ENCODE peak calls at places on chromosomes 3 and 15, in eight cellular contexts. Y, D, I, G, L, K, M and P are unnamed samples. For H3K4me1, the result is how much of the 10 kb centered on the place peaks cover.

GRCh38 chr3:148962513-148962912 is 28.8 kb upstream of the GYG1 start:
- DNase-seq in Y (no peak), K (no peak), D (no peak), G (peak), I (no peak), L (peak), M (peak), P (peak)

GRCh38 chr3:43674345-43675085 is 16.2 kb upstream of the ABHD5 start:
- DNase-seq in M (no peak), I (no peak), K (no peak), Y (no peak), D (no peak), G (no peak), L (no peak), P (no peak)

GRCh38 chr3:152299243-152299976 is 30.7 kb downstream of the MBNL1 start:
- DNase-seq in Y (no peak), K (peak), M (no peak), I (no peak), D (no peak), L (no peak), G (no peak), P (no peak)

GRCh38 chr3:171230857-171231256 is 204.3 kb upstream of the SLC2A2 start:
- DNase-seq in D (no peak), I (no peak), M (no peak), G (no peak), L (no peak), Y (no peak), K (no peak), P (no peak)

GRCh38 chr15:42775431-42775830 is 38.5 kb upstream of the CDAN1 start:
- DNase-seq in K (no peak), M (no peak), I (no peak), L (no peak), D (no peak), G (no peak), Y (no peak), P (no peak)

GRCh38 chr15:65981837-65982696 is 112.8 kb downstream of the RAB11A start:
- DNase-seq in Y (peak), I (no peak), G (peak), D (peak), M (peak), K (no peak), L (peak), P (no peak)

GRCh38 chr3:65888980-65889706 is 149.6 kb downstream of the MAGI1 start:
- DNase-seq in K (no peak), Y (no peak), L (no peak), M (peak), I (no peak), D (no peak), G (no peak), P (peak)

GRCh38 chr3:179954226-179954870 is 82.4 kb downstream of the PEX5L start:
- DNase-seq in I (no peak), Y (no peak), K (no peak), D (no peak), G (no peak), M (no peak), L (no peak), P (no peak)

GRCh38 chr15:70023064-70023768 is 74.5 kb downstream of the TLE3 start:
- DNase-seq in M (peak), K (no peak), L (no peak), D (no peak), Y (no peak), G (peak), I (no peak), P (no peak)

GRCh38 chr3:160829486-160830009 is 73.5 kb downstream of the PPM1L start:
- DNase-seq in Y (no peak), I (no peak), L (no peak), K (no peak), G (no peak), D (no peak), M (no peak), P (no peak)

GRCh38 chr3:184952671-184953070 is 140.7 kb downstream of the VPS8 start:
- DNase-seq in L (no peak), I (no peak), Y (no peak), K (no peak), G (no peak), M (no peak), D (no peak), P (no peak)

GRCh38 chr3:126781889-126782491 is 78.0 kb downstream of the CHCHD6 start:
- DNase-seq in M (no peak), Y (no peak), I (no peak), D (no peak), K (no peak), G (no peak), L (no peak), P (no peak)

GRCh38 chr3:157393076-157393475 is 43.6 kb upstream of the PTX3 start:
- DNase-seq in I (no peak), G (no peak), Y (no peak), K (no peak), L (no peak), M (no peak), D (no peak), P (no peak)

GRCh38 chr15:32877620-32878019 is 159.8 kb downstream of the GREM1 start:
- DNase-seq in Y (no peak), G (no peak), L (no peak), D (no peak), I (no peak), M (no peak), K (no peak), P (no peak)

GRCh38 chr3:160837394-160837975 is 81.5 kb downstream of the PPM1L start:
- DNase-seq in I (no peak), G (no peak), Y (no peak), D (peak), M (no peak), L (no peak), K (no peak), P (no peak)

GRCh38 chr3:50481992-50482391 is 21.4 kb downstream of the CACNA2D2 start:
- DNase-seq in I (no peak), Y (peak), M (no peak), G (peak), K (no peak), L (no peak), D (no peak), P (no peak)

GRCh38 chr15:35673093-35673573 is 127.2 kb upstream of the DPH6 start:
- DNase-seq in D (no peak), K (no peak), G (no peak), L (no peak), Y (no peak), M (no peak), I (no peak), P (no peak)

GRCh38 chr15:86178845-86179244 is 99.2 kb downstream of the AGBL1 start:
- DNase-seq in Y (no peak), G (peak), D (no peak), K (no peak), L (peak), I (no peak), M (no peak), P (no peak)

GRCh38 chr3:188205992-188206416 is 52.0 kb downstream of the LPP start:
- DNase-seq in I (no peak), M (peak), D (peak), L (peak), G (peak), K (no peak), Y (no peak), P (no peak)

GRCh38 chr3:11913316-11913715 is 66.6 kb upstream of the TAMM41 start:
- DNase-seq in I (no peak), G (peak), Y (no peak), M (no peak), D (no peak), L (peak), K (no peak), P (no peak)

GRCh38 chr3:175477651-175478224 is 618.6 kb downstream of the NAALADL2 start:
- DNase-seq in G (no peak), D (no peak), I (no peak), Y (no peak), M (no peak), K (no peak), L (no peak), P (no peak)

GRCh38 chr3:167032267-167032876 is 347.7 kb downstream of the ZBBX start:
- DNase-seq in D (no peak), Y (no peak), K (no peak), L (no peak), I (no peak), M (peak), G (no peak), P (no peak)

GRCh38 chr3:124492824-124493223 is 237.4 kb upstream of the UMPS start:
- DNase-seq in M (peak), I (peak), Y (peak), K (no peak), L (peak), G (peak), D (peak), P (no peak)

GRCh38 chr15:29637555-29637954 is 184.7 kb downstream of the TJP1 start:
- DNase-seq in G (no peak), Y (no peak), M (no peak), K (no peak), I (no peak), D (no peak), L (no peak), P (no peak)

GRCh38 chr15:39207532-39208115 is 373.3 kb upstream of the THBS1 start:
- DNase-seq in I (no peak), D (no peak), L (no peak), K (no peak), G (no peak), M (no peak), Y (peak), P (no peak)

GRCh38 chr15:93466380-93466779 is 377.4 kb upstream of the RGMA start:
- DNase-seq in D (no peak), K (no peak), L (no peak), M (no peak), Y (no peak), I (no peak), G (no peak), P (no peak)

GRCh38 chr3:184786271-184787010 is 25.5 kb upstream of the VPS8 start:
- DNase-seq in M (no peak), G (no peak), K (peak), L (no peak), I (peak), Y (no peak), D (no peak), P (peak)

GRCh38 chr3:98136631-98137030 is 6.1 kb downstream of the OR5H1 start:
- DNase-seq in Y (no peak), M (no peak), D (no peak), L (no peak), I (no peak), K (no peak), G (no peak), P (no peak)

GRCh38 chr15:67762610-67763368 is 62.5 kb upstream of the SKOR1 start:
- DNase-seq in L (no peak), G (no peak), I (no peak), M (no peak), K (no peak), D (no peak), Y (no peak), P (no peak)

DNA sequence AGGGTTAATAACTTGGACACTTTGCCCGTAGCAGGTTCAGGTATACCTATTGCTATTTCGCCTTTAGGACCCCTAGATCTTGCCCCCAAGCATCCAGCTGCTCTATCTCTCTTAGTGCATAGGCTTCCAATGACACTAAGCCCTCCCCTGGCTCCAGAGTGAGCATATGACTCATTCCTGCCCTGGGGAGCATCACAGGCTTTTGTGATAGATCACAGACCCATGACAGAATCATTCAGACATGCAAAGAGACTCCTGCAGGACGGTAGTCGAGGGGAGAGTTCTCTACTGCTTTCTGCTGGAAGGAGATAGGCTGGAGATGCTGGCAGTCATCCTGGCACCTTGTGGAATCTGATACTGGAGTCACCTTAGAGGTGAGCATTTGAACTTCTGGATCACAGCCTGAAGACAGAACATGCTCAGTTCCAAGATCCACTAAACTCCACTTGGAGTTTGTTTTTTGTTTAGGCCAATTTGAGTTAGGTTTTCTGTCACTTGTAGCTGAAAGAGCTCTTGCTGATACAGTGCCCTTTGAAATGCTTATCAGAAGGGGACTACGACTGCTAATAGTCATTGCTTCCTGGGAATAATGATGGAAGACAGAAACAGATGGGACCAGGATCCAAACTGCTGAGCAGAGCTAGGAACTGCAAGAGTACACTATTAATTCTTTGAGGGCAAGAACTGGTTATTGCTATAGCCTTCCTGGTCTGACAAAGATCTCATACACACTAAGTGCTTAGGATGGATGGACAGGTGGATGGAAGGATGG is 11.0 kb downstream of the LYSMD2 start:
- DNase-seq in K (peak), L (peak), M (peak), I (peak), G (peak), D (peak), Y (no peak), P (no peak)
- H3K4me1 ChIP-seq in K (under half), L (under half), M (under half), I (under half), G (under half), D (under half), Y (under half), P (under half)

GRCh38 chr15:72033711-72034110 is 84.2 kb downstream of the MYO9A start:
- DNase-seq in L (no peak), G (no peak), K (no peak), M (no peak), Y (no peak), D (no peak), I (no peak), P (no peak)
- H3K4me1 ChIP-seq in L (under half), G (under half), K (under half), M (under half), Y (under half), D (under half), I (under half), P (under half)

GRCh38 chr3:150607267-150608065 is 4.3 kb downstream of the SELENOT start:
- DNase-seq in D (no peak), I (no peak), K (no peak), L (no peak), M (no peak), Y (no peak), G (peak), P (no peak)

GRCh38 chr3:150603090-150603887 is at the start of gene SELENOT:
- DNase-seq in I (peak), Y (peak), G (peak), M (peak), L (peak), D (peak), K (peak), P (peak)

GRCh38 chr3:150605998-150606641 is 3.0 kb downstream of the SELENOT start:
- DNase-seq in G (no peak), Y (no peak), I (no peak), D (no peak), K (no peak), L (no peak), M (no peak), P (peak)

GRCh38 chr3:150602426-150603089 is 563 bp upstream of the SELENOT start:
- DNase-seq in I (no peak), Y (no peak), D (no peak), L (no peak), M (peak), G (no peak), K (no peak), P (no peak)

DNA sequence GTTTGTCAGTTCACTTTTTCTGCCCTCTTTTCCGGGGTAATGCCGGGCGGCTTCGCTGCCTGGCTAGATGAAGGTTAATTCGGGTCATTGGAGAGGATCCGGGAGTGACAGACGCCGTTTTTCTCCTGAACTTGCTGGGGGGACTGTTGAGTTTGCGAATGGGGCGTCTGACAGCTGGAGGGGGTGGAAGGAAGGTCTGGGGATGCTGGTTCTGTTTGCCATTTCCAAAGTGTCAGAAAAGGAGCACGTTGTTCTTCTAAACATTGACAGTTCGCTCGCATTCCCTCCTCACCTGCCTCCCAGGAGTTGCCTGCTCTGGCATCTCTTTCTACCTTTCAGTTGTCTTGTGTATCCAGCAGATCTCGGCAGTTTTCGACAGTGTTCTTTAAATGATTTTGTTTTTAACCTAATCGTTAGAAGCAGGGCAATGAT is 783 bp downstream of the SELENOT start:
- DNase-seq in M (no peak), D (peak), G (peak), K (no peak), I (no peak), Y (no peak), L (no peak), P (no peak)
- H3K4me1 ChIP-seq in M (under half), D (under half), G (under half), K (under half), I (half or more), Y (under half), L (under half), P (under half)

GRCh38 chr3:134364936-134365765 is 9.1 kb downstream of the AMOTL2 start:
- DNase-seq in K (peak), I (no peak), D (no peak), G (peak), Y (no peak), M (no peak), L (no peak), P (no peak)
- H3K4me1 ChIP-seq in K (under half), I (half or more), D (under half), G (half or more), Y (under half), M (half or more), L (under half), P (under half)